ENCODE peak calls at places on chromosomes 3 and 15, in ten cellular contexts. One of them, this sample, is unnamed.

GRCh38 chr3:159761826-159762225 is 226.8 kb upstream of the IL12A start:
- DNase-seq in fibroblast of the aortic adventitia: no peak
- DNase-seq in stimulated activated CD4-positive, alpha-beta T cell treated with anti-CD3 and anti-CD28 coated beads, Interleukin-2, amount 100 ng/mL, for 4 hours: no peak
- DNase-seq in BJ: no peak
- DNase-seq in right lobe of liver: no peak
- DNase-seq in hepatic stellate cell: no peak
- DNase-seq in A172: no peak
- DNase-seq in activated gamma-delta T cell: no peak
- DNase-seq in NCI-H1694: no peak
- DNase-seq in left colon: no peak
- DNase-seq in this sample: no peak

GRCh38 chr3:55474213-55474632 is 12.9 kb downstream of the WNT5A start:
- DNase-seq in fibroblast of the aortic adventitia: no peak
- DNase-seq in stimulated activated CD4-positive, alpha-beta T cell treated with anti-CD3 and anti-CD28 coated beads, Interleukin-2, amount 100 ng/mL, for 4 hours: no peak
- DNase-seq in BJ: no peak
- DNase-seq in right lobe of liver: no peak
- DNase-seq in hepatic stellate cell: no peak
- DNase-seq in A172: no peak
- DNase-seq in activated gamma-delta T cell: no peak
- DNase-seq in NCI-H1694: no peak
- DNase-seq in left colon: no peak
- DNase-seq in this sample: no peak

GRCh38 chr15:89409184-89409992 is 74.8 kb upstream of the POLG start:
- DNase-seq in fibroblast of the aortic adventitia: no peak
- DNase-seq in stimulated activated CD4-positive, alpha-beta T cell treated with anti-CD3 and anti-CD28 coated beads, Interleukin-2, amount 100 ng/mL, for 4 hours: no peak
- DNase-seq in BJ: no peak
- DNase-seq in right lobe of liver: no peak
- DNase-seq in hepatic stellate cell: no peak
- DNase-seq in A172: no peak
- DNase-seq in activated gamma-delta T cell: no peak
- DNase-seq in NCI-H1694: no peak
- DNase-seq in left colon: no peak
- DNase-seq in this sample: no peak

GRCh38 chr3:141074529-141074928 is 23.4 kb downstream of the SPSB4 start:
- DNase-seq in fibroblast of the aortic adventitia: no peak
- DNase-seq in stimulated activated CD4-positive, alpha-beta T cell treated with anti-CD3 and anti-CD28 coated beads, Interleukin-2, amount 100 ng/mL, for 4 hours: no peak
- DNase-seq in BJ: no peak
- DNase-seq in right lobe of liver: peak; percentile 18
- DNase-seq in hepatic stellate cell: no peak
- DNase-seq in A172: no peak
- DNase-seq in activated gamma-delta T cell: no peak
- DNase-seq in NCI-H1694: no peak
- DNase-seq in left colon: no peak
- DNase-seq in this sample: no peak

GRCh38 chr15:101020945-101021344 is 101.8 kb downstream of the LRRK1 start:
- DNase-seq in fibroblast of the aortic adventitia: no peak
- DNase-seq in stimulated activated CD4-positive, alpha-beta T cell treated with anti-CD3 and anti-CD28 coated beads, Interleukin-2, amount 100 ng/mL, for 4 hours: no peak
- DNase-seq in BJ: no peak
- DNase-seq in right lobe of liver: peak; percentile 14
- DNase-seq in hepatic stellate cell: no peak
- DNase-seq in A172: no peak
- DNase-seq in activated gamma-delta T cell: no peak
- DNase-seq in NCI-H1694: no peak
- DNase-seq in left colon: no peak
- DNase-seq in this sample: no peak

GRCh38 chr3:196339044-196339443 is 856 bp upstream of the TM4SF19 start:
- DNase-seq in fibroblast of the aortic adventitia: no peak
- DNase-seq in stimulated activated CD4-positive, alpha-beta T cell treated with anti-CD3 and anti-CD28 coated beads, Interleukin-2, amount 100 ng/mL, for 4 hours: no peak
- DNase-seq in BJ: no peak
- DNase-seq in right lobe of liver: no peak
- DNase-seq in hepatic stellate cell: no peak
- DNase-seq in A172: no peak
- DNase-seq in activated gamma-delta T cell: no peak
- DNase-seq in NCI-H1694: no peak
- DNase-seq in left colon: no peak
- DNase-seq in this sample: no peak

GRCh38 chr15:27902680-27903385 is 196.3 kb downstream of the OCA2 start:
- DNase-seq in fibroblast of the aortic adventitia: no peak
- DNase-seq in stimulated activated CD4-positive, alpha-beta T cell treated with anti-CD3 and anti-CD28 coated beads, Interleukin-2, amount 100 ng/mL, for 4 hours: no peak
- DNase-seq in BJ: no peak
- DNase-seq in right lobe of liver: no peak
- DNase-seq in hepatic stellate cell: no peak
- DNase-seq in A172: no peak
- DNase-seq in activated gamma-delta T cell: no peak
- DNase-seq in NCI-H1694: no peak
- DNase-seq in left colon: no peak
- DNase-seq in this sample: no peak

GRCh38 chr15:68574629-68575028 is 4.2 kb upstream of the CORO2B start:
- DNase-seq in fibroblast of the aortic adventitia: no peak
- DNase-seq in stimulated activated CD4-positive, alpha-beta T cell treated with anti-CD3 and anti-CD28 coated beads, Interleukin-2, amount 100 ng/mL, for 4 hours: no peak
- DNase-seq in BJ: no peak
- DNase-seq in right lobe of liver: no peak
- DNase-seq in hepatic stellate cell: no peak
- DNase-seq in A172: no peak
- DNase-seq in activated gamma-delta T cell: no peak
- DNase-seq in NCI-H1694: no peak
- DNase-seq in left colon: no peak
- DNase-seq in this sample: no peak

GRCh38 chr15:63054985-63055384 is 12.4 kb downstream of the TPM1 start:
- DNase-seq in fibroblast of the aortic adventitia: no peak
- DNase-seq in stimulated activated CD4-positive, alpha-beta T cell treated with anti-CD3 and anti-CD28 coated beads, Interleukin-2, amount 100 ng/mL, for 4 hours: no peak
- DNase-seq in BJ: no peak
- DNase-seq in right lobe of liver: no peak
- DNase-seq in hepatic stellate cell: no peak
- DNase-seq in A172: peak; percentile 63
- DNase-seq in activated gamma-delta T cell: no peak
- DNase-seq in NCI-H1694: peak; percentile 23
- DNase-seq in left colon: no peak
- DNase-seq in this sample: no peak

GRCh38 chr3:180615954-180616353 is 14.0 kb downstream of the TTC14 start:
- DNase-seq in fibroblast of the aortic adventitia: no peak
- DNase-seq in stimulated activated CD4-positive, alpha-beta T cell treated with anti-CD3 and anti-CD28 coated beads, Interleukin-2, amount 100 ng/mL, for 4 hours: no peak
- DNase-seq in BJ: no peak
- DNase-seq in right lobe of liver: no peak
- DNase-seq in hepatic stellate cell: no peak
- DNase-seq in A172: no peak
- DNase-seq in activated gamma-delta T cell: no peak
- DNase-seq in NCI-H1694: no peak
- DNase-seq in left colon: no peak
- DNase-seq in this sample: no peak

GRCh38 chr3:120780977-120781376 is 38.4 kb downstream of the GTF2E1 start:
- DNase-seq in fibroblast of the aortic adventitia: peak; percentile 81
- DNase-seq in stimulated activated CD4-positive, alpha-beta T cell treated with anti-CD3 and anti-CD28 coated beads, Interleukin-2, amount 100 ng/mL, for 4 hours: no peak
- DNase-seq in BJ: peak; percentile 23
- DNase-seq in right lobe of liver: no peak
- DNase-seq in hepatic stellate cell: peak; percentile 48
- DNase-seq in A172: peak; percentile 98
- DNase-seq in activated gamma-delta T cell: no peak
- DNase-seq in NCI-H1694: no peak
- DNase-seq in left colon: peak; percentile 26
- DNase-seq in this sample: no peak

GRCh38 chr15:57237282-57237642 is 139.0 kb upstream of the CGNL1 start:
- DNase-seq in fibroblast of the aortic adventitia: no peak
- DNase-seq in stimulated activated CD4-positive, alpha-beta T cell treated with anti-CD3 and anti-CD28 coated beads, Interleukin-2, amount 100 ng/mL, for 4 hours: no peak
- DNase-seq in BJ: no peak
- DNase-seq in right lobe of liver: no peak
- DNase-seq in hepatic stellate cell: no peak
- DNase-seq in A172: no peak
- DNase-seq in activated gamma-delta T cell: no peak
- DNase-seq in NCI-H1694: no peak
- DNase-seq in left colon: no peak
- DNase-seq in this sample: no peak

GRCh38 chr3:39819517-39820298 is 10.3 kb downstream of the MYRIP start:
- DNase-seq in fibroblast of the aortic adventitia: no peak
- DNase-seq in stimulated activated CD4-positive, alpha-beta T cell treated with anti-CD3 and anti-CD28 coated beads, Interleukin-2, amount 100 ng/mL, for 4 hours: no peak
- DNase-seq in BJ: no peak
- DNase-seq in right lobe of liver: no peak
- DNase-seq in hepatic stellate cell: no peak
- DNase-seq in A172: no peak
- DNase-seq in activated gamma-delta T cell: no peak
- DNase-seq in NCI-H1694: no peak
- DNase-seq in left colon: no peak
- DNase-seq in this sample: no peak

GRCh38 chr3:141237701-141238521 is 6.3 kb downstream of the PXYLP1 start:
- DNase-seq in fibroblast of the aortic adventitia: no peak
- DNase-seq in stimulated activated CD4-positive, alpha-beta T cell treated with anti-CD3 and anti-CD28 coated beads, Interleukin-2, amount 100 ng/mL, for 4 hours: no peak
- DNase-seq in BJ: no peak
- DNase-seq in right lobe of liver: no peak
- DNase-seq in hepatic stellate cell: no peak
- DNase-seq in A172: peak; percentile 27
- DNase-seq in activated gamma-delta T cell: no peak
- DNase-seq in NCI-H1694: peak; percentile 84
- DNase-seq in left colon: no peak
- DNase-seq in this sample: peak; percentile 76

GRCh38 chr3:73622135-73622534 is 2.6 kb downstream of the PDZRN3 start:
- DNase-seq in fibroblast of the aortic adventitia: peak; percentile 67
- DNase-seq in stimulated activated CD4-positive, alpha-beta T cell treated with anti-CD3 and anti-CD28 coated beads, Interleukin-2, amount 100 ng/mL, for 4 hours: no peak
- DNase-seq in BJ: no peak
- DNase-seq in right lobe of liver: peak; percentile 49
- DNase-seq in hepatic stellate cell: no peak
- DNase-seq in A172: no peak
- DNase-seq in activated gamma-delta T cell: no peak
- DNase-seq in NCI-H1694: peak; percentile 17
- DNase-seq in left colon: peak; percentile 75
- DNase-seq in this sample: peak; percentile 78